ENCODE peak calls at places on chromosomes 13 and 19, in nine cellular contexts. P is upper lobe of right lung, B is dorsolateral prefrontal cortex, T is esophagus muscularis mucosa, O is tibial artery, S is fibroblast of lung, F is RWPE2, E is substantia nigra, C is GM23338. V is an unnamed sample.

GRCh38 chr19:19352823-19353222 is 32.2 kb downstream of the MAU2 start:
- DNase-seq in B (no peak), F (no peak), P (no peak), S (no peak), O (no peak), T (no peak), C (no peak), E (no peak), V (no peak)

GRCh38 chr19:2231621-2232221 is 4.4 kb downstream of the PLEKHJ1 start:
- DNase-seq in E (no peak), P (no peak), C (no peak), T (no peak), O (no peak), S (no peak), F (no peak), B (no peak), V (no peak)

GRCh38 chr19:35710784-35711723 is 6.7 kb downstream of the ZBTB32 start:
- DNase-seq in T (no peak), P (no peak), C (no peak), B (no peak), O (no peak), S (no peak), F (no peak), E (no peak), V (no peak)

GRCh38 chr19:5967994-5968430 is 9.9 kb downstream of the RANBP3 start:
- DNase-seq in F (no peak), E (no peak), O (peak), P (no peak), B (no peak), C (peak), T (no peak), S (peak), V (peak)

GRCh38 chr13:45621950-45622349 is 6.4 kb upstream of the ERICH6B start:
- DNase-seq in F (no peak), P (no peak), O (no peak), C (peak), B (no peak), S (no peak), E (no peak), T (peak), V (no peak)

GRCh38 chr19:7638802-7639465 is 2.0 kb downstream of the STXBP2 start:
- DNase-seq in S (no peak), B (no peak), T (no peak), P (no peak), F (no peak), O (no peak), C (no peak), E (no peak), V (no peak)

GRCh38 chr19:29017788-29018187 is 195.2 kb downstream of the UQCRFS1 start:
- DNase-seq in S (no peak), T (no peak), O (no peak), P (no peak), E (no peak), C (no peak), B (no peak), F (no peak), V (no peak)

GRCh38 chr13:87498681-87499080 is 172.5 kb upstream of the SLITRK5 start:
- DNase-seq in T (no peak), S (peak), O (no peak), C (peak), E (no peak), B (no peak), P (no peak), F (no peak), V (no peak)

GRCh38 chr19:56403261-56403660 is 871 bp upstream of the ZNF583 start:
- DNase-seq in O (no peak), F (no peak), B (no peak), E (no peak), C (no peak), P (no peak), T (no peak), S (peak), V (peak)

GRCh38 chr13:89468081-89468480 is 1796.9 kb downstream of the SLITRK5 start:
- DNase-seq in C (no peak), B (no peak), P (no peak), O (no peak), S (no peak), E (no peak), T (no peak), F (no peak), V (no peak)

GRCh38 chr13:80979035-80979641 is 638.2 kb upstream of the SPRY2 start:
- DNase-seq in C (peak), F (no peak), O (no peak), T (no peak), B (peak), S (peak), P (no peak), E (no peak), V (peak)

GRCh38 chr13:45331981-45332830 is 8.8 kb downstream of the TPT1 start:
- DNase-seq in E (no peak), C (no peak), S (peak), P (no peak), T (no peak), O (no peak), B (no peak), F (no peak), V (no peak)

GRCh38 chr13:94656766-94657165 is 55.1 kb downstream of the GPR180 start:
- DNase-seq in F (no peak), P (no peak), B (no peak), S (peak), T (no peak), O (no peak), E (no peak), C (peak), V (no peak)

GRCh38 chr19:12756150-12756883 is 4.7 kb downstream of the BEST2 start:
- DNase-seq in P (no peak), O (no peak), F (no peak), E (no peak), C (no peak), T (no peak), S (no peak), B (no peak), V (no peak)

GRCh38 chr13:110347535-110348308 is 40.6 kb downstream of the COL4A2 start:
- DNase-seq in F (peak), S (peak), P (no peak), E (no peak), T (no peak), B (no peak), C (no peak), O (peak), V (no peak)

GRCh38 chr13:103935117-103935516 is 868.9 kb upstream of the SLC10A2 start:
- DNase-seq in S (no peak), F (no peak), T (no peak), O (no peak), C (peak), E (no peak), P (no peak), B (no peak), V (no peak)

GRCh38 chr13:113585828-113586355 is 1.3 kb downstream of the TFDP1 start:
- DNase-seq in B (no peak), E (no peak), S (no peak), T (peak), C (no peak), F (no peak), P (peak), O (peak), V (no peak)

GRCh38 chr13:25213716-25214115 is 41.6 kb upstream of the AMER2 start:
- DNase-seq in C (no peak), O (no peak), F (no peak), S (no peak), P (no peak), E (no peak), T (no peak), B (no peak), V (no peak)
- H3K27ac ChIP-seq in C (no peak), O (no peak), F (no peak), S (no peak), P (no peak), E (peak), T (no peak), B (no peak), V (no peak)

GRCh38 chr13:55777612-55778011 is 1363.1 kb upstream of the PRR20A start:
- DNase-seq in P (no peak), C (no peak), B (no peak), E (no peak), T (no peak), F (no peak), O (no peak), S (no peak), V (no peak)
- H3K27ac ChIP-seq in P (no peak), C (no peak), B (no peak), E (no peak), T (no peak), F (no peak), O (no peak), S (no peak), V (no peak)

GRCh38 chr19:44822177-44822576 is 13.3 kb downstream of the BCAM start:
- DNase-seq in E (no peak), F (no peak), B (no peak), P (no peak), T (no peak), C (no peak), S (no peak), O (peak), V (no peak)
- H3K27ac ChIP-seq in E (no peak), F (no peak), B (no peak), P (no peak), T (peak), C (no peak), S (no peak), O (peak), V (no peak)

GRCh38 chr19:46077815-46078167 is 37.0 kb upstream of the IGFL4 start:
- DNase-seq in S (no peak), C (no peak), F (no peak), E (no peak), P (no peak), O (no peak), B (no peak), T (no peak), V (no peak)

GRCh38 chr19:46076031-46076880 is 35.5 kb upstream of the IGFL4 start:
- DNase-seq in O (no peak), S (no peak), E (no peak), P (no peak), F (no peak), C (peak), T (no peak), B (no peak), V (no peak)

GRCh38 chr19:46073268-46073922 is 32.6 kb upstream of the IGFL4 start:
- DNase-seq in C (no peak), S (no peak), E (no peak), O (no peak), F (no peak), T (no peak), P (no peak), B (no peak), V (no peak)

GRCh38 chr19:46080561-46080960 is 39.8 kb upstream of the IGFL4 start:
- DNase-seq in S (peak), E (no peak), F (no peak), O (no peak), P (no peak), C (no peak), B (no peak), T (no peak), V (no peak)

DNA sequence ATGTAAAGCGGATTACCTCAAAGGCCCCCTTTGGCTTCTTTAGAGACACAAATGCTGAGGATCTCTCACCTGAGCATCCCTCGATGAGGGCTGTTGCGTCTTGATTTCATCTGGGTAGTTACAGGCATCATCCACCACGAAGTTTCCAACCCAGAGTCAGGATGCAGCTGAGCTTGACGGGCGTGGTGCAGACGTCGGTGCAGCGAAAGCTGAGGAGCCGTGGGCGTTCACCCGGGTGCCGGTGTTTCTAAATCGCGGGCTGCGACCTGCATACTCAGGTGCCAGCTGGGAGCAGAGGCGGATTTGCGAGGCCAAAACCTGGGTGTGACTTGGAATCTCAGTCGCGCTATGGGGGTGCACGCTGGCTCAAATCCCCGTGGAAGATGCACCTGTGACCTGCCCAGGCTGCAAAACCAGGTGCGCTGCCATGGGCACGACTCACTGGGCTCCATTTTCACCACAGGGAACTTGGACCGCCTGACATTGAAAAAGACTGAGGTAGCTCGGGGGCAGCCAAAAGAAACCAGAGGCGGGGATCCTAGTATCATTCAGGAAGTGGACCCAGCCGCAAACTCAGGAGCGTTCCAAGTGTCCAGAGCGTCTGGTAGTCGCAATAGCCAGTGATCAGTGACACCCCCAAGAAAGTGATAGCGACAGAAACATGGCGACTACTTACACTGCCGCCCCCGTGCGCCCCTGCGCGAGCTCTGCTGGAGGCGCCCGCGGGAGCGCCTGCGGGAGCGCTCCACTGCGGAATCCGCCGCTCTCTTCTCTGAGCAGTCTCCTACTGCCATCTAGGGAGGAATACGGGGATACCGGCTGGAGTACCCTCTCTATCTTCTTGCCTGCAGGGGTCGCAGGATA is 36.4 kb upstream of the IGFL4 start:
- DNase-seq in B (peak), E (peak), O (no peak), P (no peak), S (peak), C (peak), T (no peak), F (no peak), V (peak)
- H3K27ac ChIP-seq in B (no peak), E (peak), O (no peak), P (no peak), S (no peak), C (no peak), T (no peak), F (no peak), V (peak)

DNA sequence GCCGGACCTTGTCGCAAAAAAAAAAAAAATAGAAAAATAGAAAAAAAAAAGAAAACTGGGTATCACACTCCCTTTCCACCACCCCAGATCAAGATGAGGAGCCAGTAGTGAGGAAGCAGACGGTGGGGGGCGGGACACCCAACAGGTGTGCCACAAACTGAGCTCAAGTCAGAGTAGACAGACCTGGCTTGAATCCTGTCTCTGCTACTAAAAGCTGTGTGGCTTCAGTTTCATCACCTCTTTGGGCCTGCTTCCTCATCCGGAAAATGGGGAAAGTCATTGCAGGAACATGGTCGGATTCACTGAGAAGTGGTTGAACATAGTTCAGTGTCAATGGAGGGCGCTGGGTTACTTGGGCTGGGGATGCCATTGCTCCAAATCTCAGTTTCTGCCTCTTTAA is 2.9 kb downstream of the HIF3A start:
- DNase-seq in C (no peak), B (no peak), O (no peak), E (no peak), F (no peak), S (no peak), P (peak), T (no peak), V (no peak)
- H3K27ac ChIP-seq in C (no peak), B (peak), O (peak), E (peak), F (peak), S (no peak), P (peak), T (peak), V (peak)

GRCh38 chr19:48398329-48399235 is 5.1 kb downstream of the GRIN2D start:
- DNase-seq in C (peak), S (peak), T (no peak), O (peak), E (no peak), P (peak), F (peak), B (no peak), V (peak)

GRCh38 chr19:48397263-48397635 is 3.8 kb downstream of the GRIN2D start:
- DNase-seq in P (no peak), C (no peak), F (no peak), E (no peak), O (no peak), B (no peak), S (no peak), T (no peak), V (no peak)

GRCh38 chr19:48401277-48401676 is 7.8 kb downstream of the GRIN2D start:
- DNase-seq in C (peak), P (no peak), B (no peak), S (no peak), F (no peak), E (no peak), O (no peak), T (no peak), V (no peak)

GRCh38 chr19:48397636-48398328 is 4.3 kb downstream of the GRIN2D start:
- DNase-seq in E (no peak), F (no peak), T (no peak), O (no peak), B (no peak), C (no peak), S (no peak), P (no peak), V (no peak)

GRCh38 chr19:48400018-48400742 is 6.7 kb downstream of the GRIN2D start:
- DNase-seq in B (no peak), P (no peak), S (peak), O (peak), C (peak), E (no peak), F (no peak), T (no peak), V (no peak)
- H3K27ac ChIP-seq in B (no peak), P (no peak), S (no peak), O (no peak), C (peak), E (no peak), F (no peak), T (no peak), V (no peak)

DNA sequence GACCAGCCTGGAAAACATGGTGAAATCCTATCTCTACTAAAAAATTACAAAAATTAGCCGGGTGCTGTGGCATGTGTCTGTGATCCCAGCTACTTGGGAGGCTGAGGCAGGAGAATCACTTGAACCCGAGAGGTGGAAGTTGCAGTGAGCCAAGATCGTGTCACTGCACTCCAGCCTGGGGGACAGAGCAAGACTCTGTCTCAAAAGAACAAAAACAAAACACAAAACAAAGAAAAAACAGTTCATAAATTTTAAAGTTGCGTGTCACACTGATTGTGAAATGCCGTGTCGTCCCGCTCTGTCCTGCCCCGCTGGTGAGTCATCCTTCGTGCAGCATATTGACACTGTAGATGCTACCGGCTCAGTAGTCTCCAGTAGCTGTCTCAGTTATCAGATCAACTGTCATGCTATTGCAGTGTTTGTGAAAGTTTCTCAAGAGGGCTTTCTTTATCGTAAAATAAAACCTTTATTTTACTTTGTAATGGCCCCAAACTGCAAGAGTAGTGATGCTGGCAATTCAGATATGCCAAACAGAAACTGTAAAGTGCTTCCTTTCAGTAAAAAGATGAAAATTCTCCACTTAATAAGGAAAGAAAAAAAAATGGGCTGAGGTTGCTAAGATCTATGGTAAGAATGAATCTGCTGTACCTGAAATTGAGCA is 36.4 kb upstream of the IGFL1 start:
- DNase-seq in F (peak), B (no peak), O (no peak), C (no peak), P (no peak), E (no peak), S (peak), T (no peak), V (no peak)
- H3K27ac ChIP-seq in F (peak), B (no peak), O (no peak), C (no peak), P (no peak), E (no peak), S (no peak), T (no peak), V (no peak)

GRCh38 chr13:41137241-41137640 is 4.6 kb upstream of the KBTBD6 start:
- DNase-seq in B (no peak), O (no peak), F (peak), C (no peak), E (no peak), S (no peak), P (no peak), T (no peak), V (no peak)
- H3K27ac ChIP-seq in B (no peak), O (no peak), F (peak), C (no peak), E (no peak), S (no peak), P (no peak), T (no peak), V (no peak)

GRCh38 chr19:872266-872951 is 12.9 kb downstream of the CFD start:
- DNase-seq in B (no peak), E (no peak), P (peak), T (no peak), O (no peak), F (peak), S (peak), C (peak), V (no peak)
- H3K27ac ChIP-seq in B (no peak), E (peak), P (peak), T (peak), O (no peak), F (peak), S (no peak), C (no peak), V (no peak)